ENCODE peak calls at places on chromosomes 12 and 14, in six cellular contexts. I, Z, Y, N, X and C are unnamed samples.

GRCh38 chr12:6858796-6859195 is 6.8 kb downstream of the USP5 start:
- DNase-seq in X (no peak), Z (no peak), N (no peak), Y (no peak), I (no peak), C (no peak)

GRCh38 chr12:24778486-24779304 is 170.2 kb downstream of the BCAT1 start:
- DNase-seq in Y (no peak), I (peak), N (no peak), X (no peak), Z (peak), C (peak)

GRCh38 chr12:15627995-15628945 is 160.9 kb downstream of the EPS8 start:
- DNase-seq in N (no peak), Y (no peak), X (no peak), Z (peak), I (peak), C (no peak)

GRCh38 chr14:77985235-77985634 is 184.9 kb upstream of the NRXN3 start:
- DNase-seq in Z (peak), X (no peak), I (no peak), Y (no peak), N (no peak), C (no peak)

GRCh38 chr12:8681129-8681902 is 16.5 kb upstream of the RIMKLB start:
- DNase-seq in N (no peak), X (no peak), I (no peak), Z (peak), Y (peak), C (no peak)

GRCh38 chr14:106518054-106518943 is 991.9 kb downstream of the TMEM121 start:
- DNase-seq in Y (no peak), X (peak), N (no peak), I (no peak), Z (no peak), C (peak)

GRCh38 chr12:85996280-85996679 is 122.2 kb downstream of the NTS start:
- DNase-seq in Y (no peak), I (no peak), Z (peak), X (no peak), N (no peak), C (no peak)

GRCh38 chr12:43277630-43278267 is 274.3 kb downstream of the ADAMTS20 start:
- DNase-seq in N (no peak), X (no peak), Z (peak), I (no peak), Y (no peak), C (no peak)

GRCh38 chr12:59079029-59079428 is 158.7 kb upstream of the LRIG3 start:
- DNase-seq in I (no peak), Y (no peak), X (no peak), N (no peak), Z (no peak), C (no peak)

GRCh38 chr12:132422057-132423043 is 67.6 kb upstream of the FBRSL1 start:
- DNase-seq in Y (no peak), I (no peak), Z (no peak), N (no peak), X (no peak), C (no peak)

GRCh38 chr12:101230547-101230946 is 20.5 kb upstream of the SLC5A8 start:
- DNase-seq in N (no peak), Y (no peak), I (no peak), Z (peak), X (no peak), C (no peak)

GRCh38 chr12:120264511-120265202 is 873 bp downstream of the PXN start:
- DNase-seq in I (no peak), X (no peak), Z (no peak), N (no peak), Y (peak), C (no peak)

GRCh38 chr14:68927089-68927488 is 52.0 kb downstream of the ACTN1 start:
- DNase-seq in I (no peak), X (no peak), N (no peak), Z (no peak), Y (no peak), C (no peak)

GRCh38 chr12:49974677-49975369 is 2.1 kb downstream of the AQP6 start:
- DNase-seq in Z (no peak), X (no peak), N (peak), I (no peak), Y (no peak), C (no peak)

GRCh38 chr12:117058442-117059072 is 40.7 kb downstream of the TESC start:
- DNase-seq in X (no peak), Z (no peak), Y (no peak), I (peak), N (no peak), C (no peak)

GRCh38 chr12:13962699-13963098 is 18.7 kb downstream of the GRIN2B start:
- DNase-seq in X (no peak), Z (no peak), N (no peak), Y (peak), I (peak), C (peak)

GRCh38 chr12:68880660-68881325 is 52.2 kb downstream of the CPM start:
- DNase-seq in Z (peak), Y (no peak), I (no peak), N (no peak), X (no peak), C (no peak)

GRCh38 chr14:74290415-74290814 is 12.3 kb downstream of the ABCD4 start:
- DNase-seq in Y (no peak), I (no peak), Z (peak), N (no peak), X (no peak), C (peak)

GRCh38 chr12:133106253-133106652 is 23.8 kb downstream of the ZNF891 start:
- DNase-seq in X (no peak), N (no peak), Y (no peak), Z (peak), I (no peak), C (peak)

GRCh38 chr14:43031598-43031997 is 1424.9 kb downstream of the LRFN5 start:
- DNase-seq in Y (no peak), I (no peak), N (no peak), X (no peak), Z (no peak), C (no peak)

GRCh38 chr12:18467636-18468520 is 206.6 kb downstream of the PIK3C2G start:
- DNase-seq in Y (no peak), Z (no peak), N (no peak), X (no peak), I (no peak), C (peak)

GRCh38 chr12:129423041-129423580 is 480.7 kb downstream of the TMEM132D start:
- DNase-seq in Z (no peak), I (no peak), N (no peak), Y (no peak), X (no peak), C (no peak)

GRCh38 chr12:84562331-84562730 is 350.3 kb downstream of the SLC6A15 start:
- DNase-seq in X (no peak), Z (no peak), N (no peak), Y (no peak), I (no peak), C (no peak)

GRCh38 chr14:106619618-106620017 is 1093.2 kb downstream of the TMEM121 start:
- DNase-seq in N (no peak), Y (no peak), X (no peak), I (no peak), Z (no peak), C (no peak)

GRCh38 chr12:90953956-90954421 is 987 bp downstream of the CCER1 start:
- DNase-seq in X (no peak), Y (no peak), I (peak), Z (peak), N (no peak), C (peak)

GRCh38 chr14:62546862-62547474 is 498.3 kb downstream of the KCNH5 start:
- DNase-seq in X (no peak), Y (no peak), Z (no peak), I (no peak), N (no peak), C (no peak)

GRCh38 chr14:68195126-68195525 is 375.5 kb downstream of the RAD51B start:
- DNase-seq in X (no peak), N (no peak), Y (no peak), I (peak), Z (no peak), C (no peak)

GRCh38 chr12:111578276-111578970 is 20.7 kb downstream of the ATXN2 start:
- DNase-seq in I (peak), Z (peak), Y (peak), X (no peak), N (no peak), C (peak)

GRCh38 chr12:22529281-22530060 is 14.9 kb downstream of the C2CD5 start:
- DNase-seq in Z (peak), N (no peak), Y (no peak), X (no peak), I (peak), C (peak)

GRCh38 chr12:74890237-74890599 is 319.4 kb downstream of the KCNC2 start:
- DNase-seq in N (no peak), I (peak), X (no peak), Z (peak), Y (peak), C (peak)

GRCh38 chr14:73770977-73771847 is 57.0 kb upstream of the PNMA1 start:
- DNase-seq in N (no peak), I (no peak), Y (no peak), Z (no peak), X (no peak), C (no peak)

GRCh38 chr14:36657409-36658090 is 4.1 kb upstream of the PAX9 start:
- DNase-seq in I (no peak), N (no peak), Y (no peak), Z (no peak), X (no peak), C (no peak)

GRCh38 chr14:97499790-97500481 is 702.8 kb downstream of the VRK1 start:
- DNase-seq in I (no peak), N (no peak), Y (no peak), X (no peak), Z (no peak), C (no peak)

GRCh38 chr12:89101440-89101839 is 250.9 kb downstream of the DUSP6 start:
- DNase-seq in Y (no peak), N (no peak), X (no peak), I (no peak), Z (no peak), C (no peak)

GRCh38 chr12:30286345-30286926 is 409.2 kb downstream of the IPO8 start:
- DNase-seq in N (no peak), Y (no peak), I (peak), X (no peak), Z (peak), C (peak)

GRCh38 chr12:22792198-22792597 is 167.2 kb downstream of the ETNK1 start:
- DNase-seq in I (no peak), X (no peak), N (no peak), Y (no peak), Z (no peak), C (no peak)

GRCh38 chr12:69355363-69356035 is 4.0 kb upstream of the YEATS4 start:
- DNase-seq in Y (no peak), X (no peak), N (no peak), I (no peak), Z (no peak), C (no peak)

GRCh38 chr14:68404652-68405183 is 388.1 kb downstream of the ZFP36L1 start:
- DNase-seq in X (no peak), N (no peak), I (no peak), Y (no peak), Z (no peak), C (peak)

GRCh38 chr12:77189463-77189862 is 124.1 kb upstream of the E2F7 start:
- DNase-seq in X (no peak), N (no peak), I (no peak), Y (no peak), Z (peak), C (no peak)

GRCh38 chr12:54299515-54300266 is 1.1 kb downstream of the NFE2 start:
- DNase-seq in I (no peak), Y (no peak), Z (no peak), X (no peak), N (no peak), C (no peak)
- H3K4me3 ChIP-seq in I (peak), Y (no peak), Z (no peak), X (no peak), N (no peak), C (no peak)

GRCh38 chr14:61417141-61417540 is 95.8 kb downstream of the PRKCH start:
- DNase-seq in N (no peak), I (no peak), Y (no peak), X (no peak), Z (no peak), C (no peak)
- TF ChIP-seq CTCF in N (no peak), I (no peak), Y (no peak), X (no peak), Z (no peak), C (no peak)

GRCh38 chr12:57488397-57489156 is 709 bp downstream of the MARS1 start:
- DNase-seq in I (no peak), X (no peak), Y (no peak), N (no peak), Z (no peak), C (peak)

GRCh38 chr12:57487055-57487596 is 742 bp upstream of the MARS1 start:
- DNase-seq in N (no peak), Z (no peak), Y (no peak), I (no peak), X (no peak), C (no peak)

GRCh38 chr12:57490126-57490525 is 2.3 kb downstream of the MARS1 start:
- DNase-seq in Y (no peak), Z (no peak), X (no peak), N (no peak), I (no peak), C (no peak)

GRCh38 chr12:57487597-57488396 is at the start of gene MARS1:
- DNase-seq in I (peak), X (peak), N (peak), Z (peak), Y (peak), C (peak)

GRCh38 chr12:57489157-57489641 is 1.3 kb downstream of the MARS1 start:
- DNase-seq in I (no peak), Y (no peak), N (no peak), Z (no peak), X (no peak), C (no peak)
- H3K4me3 ChIP-seq in I (peak), Y (peak), N (no peak), Z (peak), X (peak), C (peak)

GRCh38 chr14:58878740-58879139 is 241.0 kb downstream of the DACT1 start:
- DNase-seq in Z (no peak), X (no peak), N (no peak), Y (no peak), I (no peak), C (no peak)

GRCh38 chr14:58882577-58883018 is 244.8 kb downstream of the DACT1 start:
- DNase-seq in Z (peak), Y (no peak), N (no peak), I (no peak), X (no peak), C (no peak)

GRCh38 chr14:58881433-58881832 is 243.7 kb downstream of the DACT1 start:
- DNase-seq in N (no peak), Y (no peak), I (no peak), X (no peak), Z (no peak), C (no peak)

GRCh38 chr14:58887931-58888330 is 250.2 kb downstream of the DACT1 start:
- DNase-seq in I (no peak), N (no peak), X (no peak), Y (no peak), Z (no peak), C (no peak)

GRCh38 chr14:58884442-58884841 is 246.7 kb downstream of the DACT1 start:
- DNase-seq in N (no peak), Y (no peak), X (no peak), Z (no peak), I (peak), C (peak)
- TF ChIP-seq CTCF in N (no peak), Y (peak), X (peak), Z (peak), I (peak), C (peak)

DNA sequence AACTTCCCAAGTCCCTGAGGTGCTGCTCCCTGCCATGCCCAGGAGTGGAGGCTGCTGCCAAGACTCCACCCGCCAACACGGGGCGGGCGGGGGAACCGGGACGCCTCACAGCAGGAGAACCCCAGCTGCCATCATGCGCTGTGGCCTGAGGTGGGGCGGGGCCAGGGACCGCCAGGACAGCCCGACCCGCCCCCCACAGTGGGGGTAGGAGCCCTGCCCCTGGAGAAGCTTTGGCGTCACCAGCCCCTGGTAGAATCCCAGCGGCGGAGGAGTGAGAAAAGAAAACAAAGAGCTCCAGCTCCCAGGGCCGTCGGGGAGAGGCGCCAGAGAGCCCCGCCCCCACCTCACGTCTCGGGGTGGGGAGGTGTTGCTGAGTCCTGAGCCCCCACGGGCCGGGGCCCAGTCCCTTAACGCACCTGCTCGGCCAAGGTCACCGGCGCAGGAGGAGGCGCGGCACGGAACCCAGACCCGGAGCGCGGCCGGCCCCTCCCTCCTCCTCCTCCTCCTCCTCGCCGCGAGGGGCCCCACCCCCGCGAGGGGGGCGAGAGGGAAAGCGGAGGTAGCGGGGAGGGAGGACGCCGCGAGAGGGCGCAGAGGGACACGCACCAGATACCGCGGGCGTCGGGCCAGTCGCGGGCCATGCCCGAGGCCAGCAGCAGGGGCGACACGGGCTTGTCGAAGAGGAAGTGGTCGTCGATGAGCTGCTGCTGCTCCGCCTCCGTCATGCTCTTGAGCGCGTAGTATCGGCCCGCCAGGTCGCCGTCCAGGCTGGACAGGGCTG is 1.8 kb downstream of the CKB start:
- DNase-seq in X (peak), Z (peak), Y (peak), N (peak), I (no peak), C (peak)
- H3K4me3 ChIP-seq in X (peak), Z (peak), Y (peak), N (peak), I (peak), C (peak)

GRCh38 chr12:39619660-39620433 is at the start of gene ABCD2:
- DNase-seq in Z (peak), I (peak), N (peak), X (peak), Y (peak), C (peak)
- TF ChIP-seq CTCF in Z (no peak), I (peak), N (no peak), X (no peak), Y (peak), C (no peak)

GRCh38 chr12:127145543-127145928 is 1121.4 kb upstream of the TMEM132C start:
- DNase-seq in N (no peak), X (no peak), I (no peak), Z (no peak), Y (no peak), C (no peak)
- H3K4me3 ChIP-seq in N (peak), X (peak), I (no peak), Z (peak), Y (no peak), C (no peak)

DNA sequence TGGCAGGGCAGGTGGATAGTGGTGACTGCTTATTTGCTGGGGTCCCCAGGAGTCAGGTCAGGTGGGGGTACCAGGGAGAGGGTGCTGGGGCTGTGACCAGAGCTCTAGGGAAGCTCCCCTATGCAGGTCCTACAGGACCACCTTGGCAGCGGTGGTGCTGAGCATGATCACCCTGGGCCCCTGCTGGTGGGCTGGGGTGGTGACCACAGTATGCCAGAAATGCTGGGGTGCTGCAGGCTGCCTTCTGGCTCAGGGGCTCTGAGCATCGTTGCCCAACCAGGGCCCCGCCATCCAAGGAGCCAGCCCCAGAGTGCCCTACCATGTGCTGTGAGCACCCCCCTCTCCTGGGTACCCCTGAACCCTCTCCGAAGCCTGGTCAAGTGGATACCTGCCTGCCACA is 17.5 kb upstream of the NUDT14 start:
- DNase-seq in X (no peak), Z (no peak), I (no peak), Y (no peak), N (no peak), C (no peak)
- TF ChIP-seq CTCF in X (no peak), Z (no peak), I (no peak), Y (no peak), N (no peak), C (no peak)

GRCh38 chr14:21003788-21004346 is 4.8 kb downstream of the SLC39A2 start:
- DNase-seq in Z (no peak), X (no peak), I (no peak), Y (no peak), N (no peak), C (no peak)
- H3K4me3 ChIP-seq in Z (no peak), X (no peak), I (no peak), Y (no peak), N (no peak), C (no peak)

GRCh38 chr14:101577221-101577909 is 16.1 kb downstream of the DIO3 start:
- DNase-seq in N (no peak), Y (no peak), Z (no peak), X (no peak), I (no peak), C (no peak)

GRCh38 chr14:101579372-101580080 is 18.2 kb downstream of the DIO3 start:
- DNase-seq in N (no peak), X (no peak), Z (no peak), I (no peak), Y (no peak), C (no peak)

GRCh38 chr14:101575581-101575980 is 14.3 kb downstream of the DIO3 start:
- DNase-seq in X (no peak), I (no peak), Y (no peak), Z (no peak), N (no peak), C (no peak)

GRCh38 chr14:101581806-101582205 is 20.5 kb downstream of the DIO3 start:
- DNase-seq in I (no peak), N (no peak), Y (no peak), Z (no peak), X (no peak), C (no peak)

DNA sequence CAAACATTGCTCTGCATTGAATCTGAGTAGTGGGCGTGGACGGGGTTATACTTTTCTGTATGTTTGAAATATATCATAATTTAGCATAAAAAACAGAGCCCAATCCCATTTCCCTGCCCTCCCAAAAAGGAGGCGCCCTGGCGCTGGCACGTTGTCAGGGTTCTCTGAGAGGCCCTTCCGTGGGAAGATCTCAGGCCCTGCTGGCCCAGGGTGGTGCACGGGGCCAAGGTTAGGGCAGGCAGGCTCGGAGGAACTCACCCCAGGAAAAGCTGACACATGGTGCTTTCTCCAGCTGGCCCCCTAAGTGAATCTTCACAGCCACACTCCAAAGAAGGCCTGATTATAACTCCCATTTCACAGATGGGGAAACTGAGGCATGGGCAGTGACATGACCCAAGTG is 17.2 kb downstream of the DIO3 start:
- DNase-seq in Z (no peak), I (no peak), N (no peak), X (no peak), Y (no peak), C (no peak)
- TF ChIP-seq CTCF in Z (no peak), I (no peak), N (no peak), X (no peak), Y (no peak), C (no peak)